ENCODE peak calls at places on chromosomes 2 and 18, in five cellular contexts. P is right lobe of liver, Q is tibial artery, F is HCT116, C is OCI-LY7. X is an unnamed sample.

GRCh38 chr2:182929972-182930371 is 63.5 kb upstream of the FRZB start:
- DNase-seq in F (no peak), C (no peak), Q (no peak), P (no peak), X (no peak)

GRCh38 chr2:157922815-157923214 is 46.7 kb upstream of the ACVR1 start:
- DNase-seq in P (no peak), F (no peak), Q (no peak), C (no peak), X (no peak)

GRCh38 chr2:126220336-126220735 is 435.6 kb upstream of the GYPC start:
- DNase-seq in Q (no peak), P (no peak), C (no peak), F (no peak), X (no peak)

GRCh38 chr2:145012214-145012670 is 492.3 kb upstream of the ZEB2 start:
- DNase-seq in P (no peak), Q (no peak), F (no peak), C (no peak), X (no peak)

GRCh38 chr18:9193031-9193430 is 56.5 kb downstream of the ANKRD12 start:
- DNase-seq in Q (no peak), C (no peak), F (no peak), P (no peak), X (no peak)

GRCh38 chr2:196230051-196230450 is 58.7 kb upstream of the STK17B start:
- DNase-seq in F (no peak), P (no peak), Q (no peak), C (no peak), X (no peak)

GRCh38 chr2:208320686-208321085 is 54.6 kb downstream of the PIKFYVE start:
- DNase-seq in F (no peak), Q (peak), P (no peak), C (peak), X (no peak)

GRCh38 chr2:930935-931334 is 19.7 kb upstream of the SNTG2 start:
- DNase-seq in C (no peak), F (no peak), P (no peak), Q (no peak), X (no peak)

GRCh38 chr18:75775121-75775520 is 347.6 kb upstream of the SMIM21 start:
- DNase-seq in Q (no peak), F (no peak), P (no peak), C (no peak), X (no peak)

GRCh38 chr2:127175406-127175805 is 44.7 kb downstream of the CYP27C1 start:
- DNase-seq in C (no peak), P (no peak), F (no peak), Q (peak), X (peak)

GRCh38 chr2:134246154-134246874 is 7.6 kb upstream of the MGAT5 start:
- DNase-seq in P (no peak), C (peak), F (no peak), Q (no peak), X (no peak)

GRCh38 chr18:3255611-3256165 is 6.2 kb upstream of the MYL12B start:
- DNase-seq in Q (no peak), P (no peak), C (no peak), F (no peak), X (no peak)

GRCh38 chr2:19677825-19678518 is 223.8 kb downstream of the TTC32 start:
- DNase-seq in Q (no peak), C (no peak), P (peak), F (no peak), X (no peak)

DNA sequence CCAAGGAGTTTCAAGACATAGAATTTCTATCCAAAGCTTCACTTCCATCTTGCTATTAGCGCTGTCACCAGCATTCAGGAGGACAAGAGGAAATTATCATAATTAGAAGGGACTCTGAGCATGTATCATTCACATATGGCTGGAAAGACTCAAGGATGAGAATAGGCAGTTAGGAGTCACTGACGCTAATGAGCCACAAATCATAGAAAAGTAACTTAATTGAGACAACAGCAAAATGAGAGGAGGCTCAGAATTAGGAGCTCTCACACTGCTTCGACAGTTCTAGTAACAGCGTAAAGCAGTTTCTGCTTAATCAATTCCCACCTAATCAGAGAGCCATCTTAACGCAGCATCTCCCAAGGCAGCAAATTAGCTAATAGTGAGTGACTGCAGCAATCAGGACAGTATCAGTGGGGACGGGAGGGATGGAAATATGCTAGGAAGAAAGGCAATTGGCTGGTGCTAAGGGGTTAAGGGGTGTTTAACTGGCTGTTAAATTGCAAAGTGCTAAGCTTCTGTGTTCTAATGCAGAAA is 32.8 kb downstream of the ANKRD44 start:
- DNase-seq in Q (no peak), C (no peak), P (no peak), F (no peak), X (no peak)
- H3K27ac ChIP-seq in Q (no peak), C (no peak), P (no peak), F (no peak), X (no peak)

GRCh38 chr2:181311841-181312240 is 145.3 kb upstream of the ITGA4 start:
- DNase-seq in P (no peak), C (peak), F (no peak), Q (no peak), X (no peak)
- H3K4me3 ChIP-seq in P (no peak), C (peak), F (no peak), Q (no peak), X (no peak)

DNA sequence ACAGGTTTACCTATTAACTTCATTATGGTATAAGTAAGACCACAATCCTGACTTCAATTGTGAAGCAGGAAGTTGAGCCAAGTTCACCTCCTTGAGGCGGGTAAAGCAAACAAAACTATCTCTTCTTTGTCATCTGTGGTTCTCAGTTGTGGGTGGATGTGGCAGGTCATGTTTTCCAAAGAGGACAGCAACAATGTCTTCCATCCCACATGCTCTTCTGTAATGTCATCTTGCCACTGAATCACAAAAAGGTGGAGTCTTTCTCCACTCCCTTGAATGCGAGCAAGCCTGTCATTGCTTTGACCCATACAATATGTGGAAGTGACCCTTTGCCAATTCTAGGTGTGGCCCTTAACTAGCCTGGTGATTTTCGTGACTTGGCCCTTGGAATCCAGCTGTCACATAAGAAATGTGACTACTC is 98.7 kb downstream of the GRB14 start:
- DNase-seq in F (no peak), Q (no peak), P (no peak), C (no peak), X (no peak)
- H3K27ac ChIP-seq in F (no peak), Q (no peak), P (no peak), C (no peak), X (no peak)

DNA sequence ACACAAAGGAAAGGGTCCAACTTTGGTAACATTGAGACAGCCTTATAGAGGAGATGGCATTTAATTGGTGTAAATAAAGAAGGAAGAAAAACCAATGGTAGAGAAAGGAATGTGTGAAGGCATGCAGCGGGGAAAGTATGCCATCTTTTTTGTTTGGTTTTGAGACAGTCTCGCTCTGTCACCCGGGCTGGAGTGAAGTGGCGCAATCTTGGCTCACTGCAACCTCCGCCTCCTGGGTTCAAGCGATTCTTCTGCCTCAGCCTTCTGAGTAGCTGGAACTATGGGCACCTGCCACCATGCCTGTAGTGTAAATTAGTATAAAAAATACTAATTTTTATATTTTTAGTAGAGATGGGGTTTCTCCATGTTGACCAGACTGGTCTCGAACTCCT is 6.4 kb downstream of the RIOK3 start:
- DNase-seq in F (no peak), C (no peak), Q (no peak), P (no peak), X (no peak)
- H3K4me3 ChIP-seq in F (no peak), C (no peak), Q (no peak), P (no peak), X (peak)